ENCODE peak calls at places on chromosomes 12 and 14, in four cellular contexts. N is HCT116, P is K562, U is HepG2. R is an unnamed sample.

GRCh38 chr14:68397827-68398226 is 395.0 kb downstream of the ZFP36L1 start:
- DNase-seq in N (no peak), P (no peak), U (no peak), R (no peak)

GRCh38 chr14:22311625-22312024 is 277.4 kb downstream of the DAD1 start:
- DNase-seq in N (no peak), P (no peak), U (no peak), R (no peak)

GRCh38 chr14:101001311-101002069 is 98.0 kb upstream of the RTL1 start:
- DNase-seq in N (no peak), P (no peak), U (no peak), R (no peak)

GRCh38 chr14:104296388-104297312 is 158.3 kb downstream of the KIF26A start:
- DNase-seq in N (no peak), P (no peak), U (no peak), R (no peak)

GRCh38 chr12:92425152-92425551 is 277.6 kb upstream of the PLEKHG7 start:
- DNase-seq in N (no peak), P (no peak), U (no peak), R (no peak)

GRCh38 chr14:81423504-81423903 is 23.4 kb upstream of the STON2 start:
- DNase-seq in N (no peak), P (peak; percentile 84), U (no peak), R (no peak)

GRCh38 chr12:5861426-5861825 is 83.6 kb downstream of the ANO2 start:
- DNase-seq in N (no peak), P (no peak), U (no peak), R (no peak)

GRCh38 chr12:65936529-65936911 is 112.2 kb downstream of the HMGA2 start:
- DNase-seq in N (no peak), P (no peak), U (no peak), R (no peak)

GRCh38 chr14:104295681-104296387 is 157.4 kb downstream of the KIF26A start:
- DNase-seq in N (no peak), P (no peak), U (no peak), R (no peak)

GRCh38 chr14:55265197-55265596 is 6.0 kb upstream of the FBXO34 start:
- DNase-seq in N (no peak), P (peak; percentile 12), U (peak; percentile 24), R (no peak)

GRCh38 chr12:117273091-117273490 is 82.8 kb upstream of the FBXO21 start:
- DNase-seq in N (no peak), P (no peak), U (no peak), R (no peak)

GRCh38 chr14:37973031-37973908 is 234.4 kb upstream of the SSTR1 start:
- DNase-seq in N (no peak), P (no peak), U (peak; percentile 78), R (no peak)

GRCh38 chr14:104865069-104865630 is at the start of gene CEP170B:
- DNase-seq in N (no peak), P (peak; percentile 40), U (no peak), R (no peak)

GRCh38 chr14:51020024-51020710 is 74.7 kb downstream of the TRIM9 start:
- DNase-seq in N (no peak), P (no peak), U (no peak), R (no peak)

GRCh38 chr14:105455086-105455640 is 19.5 kb upstream of the CRIP2 start:
- DNase-seq in N (no peak), P (no peak), U (no peak), R (no peak)

GRCh38 chr12:112574896-112575558 is 156.3 kb downstream of the PTPN11 start:
- DNase-seq in N (no peak), P (no peak), U (no peak), R (no peak)

GRCh38 chr14:72921396-72921795 is 4.9 kb upstream of the DCAF4 start:
- DNase-seq in N (no peak), P (no peak), U (no peak), R (no peak)

GRCh38 chr12:106171117-106171750 is 32.5 kb upstream of the NUAK1 start:
- DNase-seq in N (no peak), P (no peak), U (no peak), R (no peak)

GRCh38 chr12:50073712-50074111 is 11.4 kb upstream of the SMARCD1 start:
- DNase-seq in N (no peak), P (no peak), U (no peak), R (no peak)

GRCh38 chr12:45613855-45614254 is 115.7 kb upstream of the ARID2 start:
- DNase-seq in N (no peak), P (no peak), U (no peak), R (no peak)

GRCh38 chr14:75794615-75795038 is 133.6 kb downstream of the TTLL5 start:
- DNase-seq in N (peak; percentile 7), P (peak; percentile 11), U (peak; percentile 9), R (peak; percentile 8)

GRCh38 chr12:41998451-41998850 is 146.2 kb downstream of the GXYLT1 start:
- DNase-seq in N (no peak), P (no peak), U (no peak), R (no peak)

GRCh38 chr12:30257614-30258013 is 438.1 kb downstream of the IPO8 start:
- DNase-seq in N (no peak), P (no peak), U (no peak), R (no peak)

GRCh38 chr12:45644521-45644920 is 85.0 kb upstream of the ARID2 start:
- DNase-seq in N (no peak), P (no peak), U (no peak), R (no peak)

GRCh38 chr14:61730756-61731373 is 31.4 kb upstream of the SNAPC1 start:
- DNase-seq in N (no peak), P (no peak), U (no peak), R (no peak)
- TF ChIP-seq TCF7L2 in N (no peak), P (no peak), U (no peak), R (no peak)

DNA sequence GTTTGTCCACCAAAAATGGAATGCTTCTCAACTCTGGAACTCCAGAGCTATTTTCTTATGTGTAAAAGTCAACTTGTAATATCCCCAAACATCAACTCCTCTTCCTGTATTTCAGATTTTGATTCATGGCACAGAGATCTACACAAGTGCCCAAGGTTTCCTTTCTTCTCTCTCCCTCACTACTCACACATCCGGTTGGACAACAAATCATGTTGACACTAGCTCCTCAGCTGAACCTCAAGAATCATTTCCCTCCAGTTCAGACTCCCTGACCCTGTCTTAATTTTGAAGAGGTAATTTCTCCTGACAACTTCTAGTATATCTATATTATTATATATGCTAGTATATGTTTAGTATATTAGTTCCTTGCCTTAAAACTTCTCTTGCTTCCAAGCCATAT is 485.4 kb upstream of the CCDC196 start:
- DNase-seq in N (no peak), P (no peak), U (no peak), R (no peak)
- TF ChIP-seq SIN3A in N (no peak), P (no peak), U (no peak), R (no peak)

DNA sequence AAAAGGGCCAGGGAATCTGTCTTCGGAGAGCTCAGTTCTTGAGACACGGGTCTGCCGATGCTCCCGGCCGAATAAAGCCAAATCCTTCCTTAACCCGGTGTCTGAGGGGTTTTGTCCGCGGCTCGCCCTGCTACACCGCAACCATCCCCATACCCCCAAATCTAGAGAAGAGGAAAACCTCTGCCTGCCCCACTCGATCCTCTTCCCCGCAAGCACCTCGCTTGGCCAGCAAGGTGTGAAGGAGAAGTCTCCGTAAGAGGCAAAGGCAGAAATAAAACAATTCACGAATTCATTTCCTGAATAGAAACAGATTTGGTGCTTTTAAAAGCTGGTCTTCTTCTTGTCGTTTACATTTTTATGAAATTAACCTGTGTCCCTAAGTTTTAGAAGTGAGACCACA is 67.3 kb upstream of the GALNT9 start:
- DNase-seq in N (no peak), P (no peak), U (no peak), R (no peak)
- TF ChIP-seq TCF7L2 in N (no peak), P (no peak), U (no peak), R (no peak)

GRCh38 chr14:77889971-77890442 is 90.1 kb downstream of the ADCK1 start:
- DNase-seq in N (no peak), P (no peak), U (no peak), R (no peak)
- TF ChIP-seq SIN3A in N (no peak), P (no peak), U (no peak), R (no peak)

R was measured in Panc1.